ENCODE peak calls at places on chromosomes 5 and 9, in five cellular contexts. L is A549, W is H1, O is astrocyte of the spinal cord, Y is tibial artery. A is an unnamed sample.
A peak's percentile ranks its signal among the peaks of the same experiment; 100 is the strongest.

GRCh38 chr5:39506216-39506615 is 81.4 kb upstream of the DAB2 start:
- DNase-seq in O (no peak), W (no peak), Y (no peak), L (no peak), A (no peak)

GRCh38 chr9:123642291-123643278 is 286.6 kb downstream of the CRB2 start:
- DNase-seq in L (no peak), O (peak; percentile 66), Y (peak; percentile 49), W (no peak), A (no peak)

GRCh38 chr5:159936686-159937329 is 20.5 kb downstream of the ADRA1B start:
- DNase-seq in Y (no peak), W (peak; percentile 33), O (peak; percentile 67), L (no peak), A (peak; percentile 94)

GRCh38 chr5:18968966-18969365 is 1019.0 kb downstream of the CDH18 start:
- DNase-seq in O (no peak), W (no peak), L (peak; percentile 11), Y (no peak), A (peak; percentile 78)

GRCh38 chr9:99782962-99783718 is 38.5 kb upstream of the NR4A3 start:
- DNase-seq in O (no peak), W (no peak), L (no peak), Y (no peak), A (no peak)

GRCh38 chr9:71487046-71487445 is 281.3 kb downstream of the CEMIP2 start:
- DNase-seq in L (peak; percentile 22), Y (no peak), W (no peak), O (no peak), A (no peak)

GRCh38 chr5:61915646-61916045 is 390.4 kb upstream of the KIF2A start:
- DNase-seq in Y (no peak), W (peak; percentile 48), O (no peak), L (no peak), A (no peak)

GRCh38 chr5:32541241-32541640 is 44.1 kb upstream of the SUB1 start:
- DNase-seq in O (no peak), L (no peak), Y (no peak), W (no peak), A (no peak)

GRCh38 chr5:108461628-108462367 is 79.9 kb upstream of the FBXL17 start:
- DNase-seq in L (no peak), Y (no peak), O (peak; percentile 48), W (no peak), A (peak; percentile 53)

GRCh38 chr5:38478166-38478565 is 78.3 kb downstream of the LIFR start:
- DNase-seq in W (no peak), L (no peak), O (no peak), Y (no peak), A (no peak)

GRCh38 chr9:32294051-32294600 is 90.3 kb upstream of the ACO1 start:
- DNase-seq in O (no peak), Y (no peak), W (no peak), L (no peak), A (no peak)

GRCh38 chr5:141547488-141547887 is 58.6 kb downstream of the PCDHGC5 start:
- DNase-seq in O (peak; percentile 52), W (no peak), Y (no peak), L (peak; percentile 67), A (peak; percentile 50)

GRCh38 chr5:170135796-170136490 is 30.2 kb downstream of the FOXI1 start:
- DNase-seq in Y (no peak), L (no peak), O (no peak), W (peak; percentile 31), A (peak; percentile 50)

GRCh38 chr9:89844535-89844934 is 239.7 kb downstream of the GADD45G start:
- DNase-seq in W (no peak), Y (no peak), L (no peak), O (no peak), A (no peak)

GRCh38 chr5:82165740-82166530 is 112.2 kb downstream of the RPS23 start:
- DNase-seq in O (peak; percentile 92), L (peak; percentile 93), W (no peak), Y (peak; percentile 82), A (peak; percentile 99)

GRCh38 chr5:90562331-90562730 is 3.7 kb downstream of the ADGRV1 start:
- DNase-seq in W (no peak), O (no peak), L (no peak), Y (no peak), A (no peak)

GRCh38 chr9:89844075-89844474 is 239.3 kb downstream of the GADD45G start:
- DNase-seq in O (no peak), Y (no peak), W (no peak), L (no peak), A (no peak)

GRCh38 chr9:91111876-91112275 is 249.8 kb downstream of the AUH start:
- DNase-seq in W (no peak), Y (no peak), L (no peak), O (no peak), A (no peak)

GRCh38 chr5:82406200-82406773 is 128.1 kb upstream of the RPS23 start:
- DNase-seq in O (peak; percentile 91), W (no peak), L (no peak), Y (no peak), A (peak; percentile 99)

GRCh38 chr5:133287500-133287899 is 235.7 kb downstream of the HSPA4 start:
- DNase-seq in O (peak; percentile 42), Y (no peak), W (peak; percentile 55), L (peak; percentile 53), A (peak; percentile 58)

GRCh38 chr9:112819635-112820496 is 69.3 kb downstream of the SNX30 start:
- DNase-seq in O (peak; percentile 77), W (no peak), Y (peak; percentile 49), L (peak; percentile 69), A (peak; percentile 72)

GRCh38 chr5:181203842-181204560 is 995 bp downstream of the TRIM7 start:
- DNase-seq in W (no peak), O (no peak), Y (peak; percentile 42), L (peak; percentile 63), A (peak; percentile 41)

GRCh38 chr5:71924980-71925379 is 182.3 kb upstream of the MAP1B start:
- DNase-seq in L (peak; percentile 75), O (peak; percentile 66), Y (no peak), W (no peak), A (peak; percentile 83)

GRCh38 chr9:32864926-32865325 is 81.6 kb downstream of the TMEM215 start:
- DNase-seq in W (no peak), O (no peak), Y (no peak), L (no peak), A (no peak)

GRCh38 chr9:119043996-119044395 is 325.2 kb downstream of the BRINP1 start:
- DNase-seq in L (no peak), Y (no peak), W (no peak), O (no peak), A (no peak)

GRCh38 chr9:119047513-119047912 is 321.7 kb downstream of the BRINP1 start:
- DNase-seq in W (no peak), L (no peak), Y (no peak), O (no peak), A (no peak)

GRCh38 chr9:119050281-119050680 is 319.0 kb downstream of the BRINP1 start:
- DNase-seq in O (no peak), Y (no peak), L (no peak), W (no peak), A (peak; percentile 15)

GRCh38 chr9:119044801-119045200 is 324.4 kb downstream of the BRINP1 start:
- DNase-seq in L (no peak), O (no peak), Y (no peak), W (no peak), A (peak; percentile 35)
- H3K4me3 ChIP-seq in L (no peak overlapping the region), O (no peak overlapping the region), Y (no peak overlapping the region), W (no peak overlapping the region), A (no peak overlapping the region)

GRCh38 chr9:36640982-36641381 is 68.3 kb downstream of the MELK start:
- DNase-seq in O (no peak), Y (no peak), L (no peak), W (no peak), A (no peak)

GRCh38 chr9:36632892-36633291 is 60.2 kb downstream of the MELK start:
- DNase-seq in O (peak; percentile 52), Y (no peak), W (no peak), L (peak; percentile 36), A (peak; percentile 44)

GRCh38 chr9:36642817-36643216 is 70.1 kb downstream of the MELK start:
- DNase-seq in Y (no peak), O (no peak), W (no peak), L (no peak), A (no peak)

GRCh38 chr9:36637491-36638270 is 65.0 kb downstream of the MELK start:
- DNase-seq in Y (no peak), O (no peak), L (no peak), W (no peak), A (no peak)
- TF ChIP-seq CTCF in Y (no peak), O (peak; percentile 4), L (no peak), W (no peak), A (no peak)

DNA sequence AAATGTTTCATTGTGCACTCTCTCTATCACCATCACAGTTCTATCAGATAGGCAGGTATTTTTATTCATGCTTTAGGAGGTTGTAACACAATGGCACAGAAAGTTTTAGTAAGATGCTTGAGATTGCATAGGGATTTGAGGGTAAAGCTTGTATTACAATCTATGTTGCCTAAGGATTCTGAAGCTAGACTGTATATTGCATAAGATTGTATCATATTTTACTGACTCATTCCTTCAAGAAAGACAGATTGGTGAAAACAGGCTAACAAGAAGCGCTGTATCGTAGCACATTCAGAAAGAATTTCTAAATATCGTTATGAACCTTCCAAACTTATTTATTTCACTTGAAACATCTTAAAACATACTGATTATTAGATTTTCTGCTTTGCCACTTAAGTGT is 577.7 kb downstream of the EBF1 start:
- DNase-seq in W (no peak), O (peak; percentile 5), L (no peak), Y (no peak), A (peak; percentile 35)
- H3K4me3 ChIP-seq in W (no peak overlapping the region), O (no peak overlapping the region), L (no peak overlapping the region), Y (no peak overlapping the region), A (no peak overlapping the region)

GRCh38 chr9:136412912-136413420 is 2.5 kb downstream of the PMPCA start:
- DNase-seq in W (no peak), L (no peak), O (no peak), Y (no peak), A (no peak)

GRCh38 chr9:136411358-136411757 is 900 bp downstream of the PMPCA start:
- DNase-seq in W (no peak), O (no peak), Y (no peak), L (no peak), A (no peak)

GRCh38 chr9:136407911-136408310 is 2.5 kb downstream of the ENTR1 start:
- DNase-seq in L (no peak), O (no peak), Y (no peak), W (no peak), A (no peak)

GRCh38 chr9:136410500-136411287 is at the start of the genes ENTR1 and PMPCA:
- DNase-seq in Y (peak; percentile 90), W (peak; percentile 94), L (peak; percentile 90), O (peak; percentile 83), A (peak; percentile 93)

DNA sequence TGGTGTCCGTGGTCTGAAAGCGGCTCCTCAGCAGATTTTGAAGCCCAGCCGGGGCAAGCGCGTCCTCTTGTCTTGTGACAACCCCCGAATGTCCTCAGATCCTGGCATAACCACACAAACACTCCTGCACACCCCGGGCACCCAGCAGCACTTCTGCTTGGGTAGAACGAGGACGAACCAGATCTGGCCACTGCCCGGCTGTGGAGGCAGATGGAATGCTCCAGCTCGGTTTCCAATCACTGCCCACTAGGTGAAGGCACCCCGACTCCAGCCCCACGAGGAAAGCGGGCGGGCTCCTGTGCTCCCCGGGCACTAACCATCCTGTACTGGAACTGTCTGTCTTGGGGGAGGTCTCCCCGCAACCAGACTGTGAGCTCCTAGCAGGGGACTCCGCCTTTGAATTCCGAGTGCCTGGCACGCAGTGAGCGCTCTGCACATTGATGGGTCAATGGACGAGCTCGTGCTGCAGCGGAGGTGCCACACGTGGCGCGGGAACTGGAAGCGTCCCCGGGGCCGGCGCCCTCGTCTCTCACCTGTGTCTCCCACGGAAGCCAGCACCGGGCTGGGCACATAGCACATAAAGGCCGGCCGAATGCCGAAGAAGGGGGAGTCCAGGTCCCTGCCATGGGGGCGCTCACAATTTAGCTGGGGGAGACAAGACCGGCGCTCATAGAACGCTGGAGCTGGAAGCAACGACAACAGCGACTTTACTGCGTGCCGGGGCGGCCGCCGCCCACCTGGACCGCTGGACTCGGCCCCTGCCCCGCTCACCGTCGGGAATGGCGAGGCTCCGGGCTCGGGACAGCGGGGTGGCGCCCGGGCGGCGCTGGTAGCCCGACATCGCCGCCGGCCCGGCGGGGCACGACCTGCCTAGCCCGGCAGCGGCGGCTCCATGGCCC is 608 bp downstream of the ENTR1 start:
- DNase-seq in O (no peak), L (peak; percentile 24), W (peak; percentile 60), Y (no peak), A (peak; percentile 47)
- TF ChIP-seq CTCF in O (no peak), L (no peak), W (no peak), Y (no peak), A (no peak)

A was measured in epithelial cell of esophagus.